ENCODE peak calls at places on chromosome 2, in four cellular contexts. G is astrocyte, A is PC-9, N is lower lobe of right lung. Q is an unnamed sample.

GRCh38 chr2:41781082-41781481 is 266.7 kb upstream of the PKDCC start:
- DNase-seq in N (no peak), A (no peak), G (no peak), Q (no peak)

GRCh38 chr2:207113403-207113802 is 52.3 kb downstream of the KLF7 start:
- DNase-seq in A (no peak), G (no peak), N (no peak), Q (no peak)

GRCh38 chr2:170250584-170250983 is 72.6 kb downstream of the MYO3B start:
- DNase-seq in A (no peak), G (no peak), N (no peak), Q (no peak)

GRCh38 chr2:101114815-101115214 is 36.4 kb downstream of the TBC1D8 start:
- DNase-seq in G (no peak), N (peak; percentile 65), A (no peak), Q (peak; percentile 52)

GRCh38 chr2:132678498-132678897 is 8.5 kb upstream of the LYPD1 start:
- DNase-seq in N (no peak), G (peak; percentile 78), A (no peak), Q (no peak)

GRCh38 chr2:215784371-215784783 is 229.0 kb downstream of the MREG start:
- DNase-seq in A (no peak), N (no peak), G (peak; percentile 68), Q (no peak)

GRCh38 chr2:237791977-237792727 is 6.4 kb upstream of the RBM44 start:
- DNase-seq in G (no peak), N (no peak), A (no peak), Q (no peak)

GRCh38 chr2:219016721-219017120 is 23.5 kb upstream of the CRYBA2 start:
- DNase-seq in G (no peak), A (no peak), N (peak; percentile 20), Q (no peak)

GRCh38 chr2:12883911-12884310 is 167.2 kb downstream of the TRIB2 start:
- DNase-seq in N (no peak), A (peak; percentile 5), G (peak; percentile 20), Q (no peak)

GRCh38 chr2:2640371-2640770 is 309.3 kb upstream of the MYT1L start:
- DNase-seq in N (no peak), A (no peak), G (no peak), Q (no peak)

GRCh38 chr2:38554973-38555595 is 47.6 kb downstream of the HNRNPLL start:
- DNase-seq in A (no peak), N (no peak), G (no peak), Q (no peak)

GRCh38 chr2:33242845-33243244 is 233.6 kb upstream of the RASGRP3 start:
- DNase-seq in G (peak; percentile 90), A (no peak), N (no peak), Q (no peak)

GRCh38 chr2:136381722-136382633 is 264.0 kb upstream of the CXCR4 start:
- DNase-seq in G (no peak), N (peak; percentile 54), A (no peak), Q (peak; percentile 90)

GRCh38 chr2:120434487-120434886 is 88.6 kb downstream of the INHBB start:
- DNase-seq in N (no peak), A (no peak), G (no peak), Q (no peak)

GRCh38 chr2:28155071-28155470 is 237.6 kb upstream of the FOSL2 start:
- DNase-seq in N (no peak), A (no peak), G (no peak), Q (no peak)

DNA sequence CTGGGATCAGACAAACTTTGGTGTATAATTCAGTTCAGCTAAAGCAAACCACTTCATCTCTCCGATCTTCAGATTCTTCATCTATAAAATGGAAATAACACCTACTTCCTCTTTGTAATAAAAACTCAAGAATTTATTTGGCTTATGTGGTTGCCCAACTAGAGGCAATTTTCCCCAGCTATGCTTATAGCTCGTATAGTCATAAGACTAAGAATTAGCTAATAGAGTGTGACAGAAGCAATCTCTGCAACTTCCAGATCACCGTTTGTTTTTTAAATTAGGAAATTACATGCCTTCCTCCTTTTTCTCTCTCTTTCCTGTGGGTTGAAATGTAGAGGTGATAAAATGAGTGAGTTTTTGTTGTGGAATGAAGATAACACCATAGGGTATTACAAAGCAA is 35.3 kb upstream of the KCNF1 start:
- DNase-seq in N (no peak), A (no peak), G (no peak), Q (no peak)
- H3K4me1 ChIP-seq in N (no peaks in the 10 kb centered on the region), A (no peaks in the 10 kb centered on the region), G (no peaks in the 10 kb centered on the region), Q (peaks cover 6% of the 10 kb centered on the region)

DNA sequence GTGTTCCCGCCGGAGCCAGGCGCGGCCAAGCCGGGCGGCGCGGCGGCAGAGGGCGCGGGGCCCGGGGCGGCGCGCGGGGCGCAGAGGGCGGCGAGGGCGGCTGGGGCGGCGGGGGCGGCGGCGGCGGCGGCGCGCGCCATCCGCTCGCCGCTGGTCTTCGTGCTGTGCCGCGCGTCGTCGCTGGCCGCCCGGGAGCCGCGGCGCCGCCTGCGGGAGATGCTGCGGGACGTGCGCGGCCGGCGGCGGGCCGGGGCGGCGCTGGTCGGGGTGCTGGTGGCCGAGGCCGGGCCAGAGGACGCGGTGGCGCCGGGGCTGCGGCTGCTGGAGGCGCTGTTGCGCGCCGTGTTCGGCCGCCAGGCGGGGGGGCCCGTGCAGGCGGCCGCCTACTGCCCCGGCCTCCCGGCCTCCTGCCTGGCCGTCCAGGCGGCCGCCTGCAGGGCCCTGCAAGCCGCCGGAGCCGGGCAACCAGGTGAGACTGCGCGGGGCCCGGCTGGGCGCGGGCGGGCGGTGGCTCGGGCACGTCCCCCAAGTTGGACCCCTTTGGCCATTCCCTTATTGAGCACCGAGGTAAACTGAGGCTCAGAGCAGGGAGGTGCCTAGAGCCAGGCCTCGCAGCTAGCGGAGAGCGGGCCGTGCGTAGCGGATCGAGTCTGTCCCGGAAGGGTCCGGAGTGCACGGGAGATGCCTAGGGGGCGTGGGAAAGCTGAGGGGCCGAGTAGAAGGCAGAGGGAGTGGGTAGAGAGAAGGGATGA is 584 bp downstream of the C2orf72 start:
- DNase-seq in A (no peak), G (no peak), N (no peak), Q (no peak)
- TF ChIP-seq CTCF in A (no peak), G (no peak), N (no peak), Q (peak; percentile 40)

GRCh38 chr2:152507941-152508340 is 173.0 kb downstream of the FMNL2 start:
- DNase-seq in N (no peak), G (no peak), A (no peak), Q (no peak)
- H3K27ac ChIP-seq in N (no peak overlapping the region), G (peak overlapping the region; percentile 76), A (no peak overlapping the region), Q (no peak overlapping the region)

GRCh38 chr2:217919204-217919603 is 83.6 kb downstream of the TNS1 start:
- DNase-seq in G (no peak), A (no peak), N (peak; percentile 47), Q (no peak)

GRCh38 chr2:217918220-217919024 is 84.4 kb downstream of the TNS1 start:
- DNase-seq in N (no peak), A (no peak), G (peak; percentile 42), Q (no peak)

GRCh38 chr2:217920879-217921603 is 81.8 kb downstream of the TNS1 start:
- DNase-seq in N (no peak), G (peak; percentile 63), A (no peak), Q (no peak)

GRCh38 chr2:217922101-217923006 is 80.4 kb downstream of the TNS1 start:
- DNase-seq in G (peak; percentile 54), N (no peak), A (no peak), Q (no peak)

DNA sequence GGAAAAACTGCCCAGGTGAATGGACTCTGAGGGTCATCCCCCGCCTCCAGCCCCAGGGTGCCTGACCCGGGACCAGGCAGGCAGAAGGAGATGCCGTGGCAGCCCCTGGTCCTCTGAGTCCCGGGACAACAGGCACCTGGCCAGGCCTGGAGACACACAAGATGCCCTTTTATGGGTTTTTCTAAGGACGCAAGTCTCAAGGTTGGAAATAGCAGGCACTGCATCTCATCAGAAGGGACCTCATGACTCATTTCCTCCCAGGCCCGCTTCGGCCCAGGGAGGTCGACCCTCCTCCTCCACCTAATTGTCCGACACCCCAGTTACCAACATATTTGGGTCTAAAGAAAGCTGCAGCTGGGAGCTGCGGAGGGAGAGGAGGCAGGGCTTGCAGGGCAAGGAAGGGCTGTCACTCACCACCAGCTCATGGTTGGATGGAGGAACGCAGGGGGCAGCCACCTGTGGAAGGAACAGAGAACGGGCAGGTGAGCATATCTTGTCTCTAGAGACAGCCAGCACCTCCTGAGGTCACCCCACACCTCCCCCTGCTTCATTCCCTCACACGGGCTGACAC is 82.9 kb downstream of the TNS1 start:
- DNase-seq in N (peak; percentile 50), G (peak; percentile 86), A (no peak), Q (no peak)
- H3K4me1 ChIP-seq in N (peaks cover 100% of the 10 kb centered on the region), G (peaks cover 61% of the 10 kb centered on the region), A (no peaks in the 10 kb centered on the region), Q (no peaks in the 10 kb centered on the region)

DNA sequence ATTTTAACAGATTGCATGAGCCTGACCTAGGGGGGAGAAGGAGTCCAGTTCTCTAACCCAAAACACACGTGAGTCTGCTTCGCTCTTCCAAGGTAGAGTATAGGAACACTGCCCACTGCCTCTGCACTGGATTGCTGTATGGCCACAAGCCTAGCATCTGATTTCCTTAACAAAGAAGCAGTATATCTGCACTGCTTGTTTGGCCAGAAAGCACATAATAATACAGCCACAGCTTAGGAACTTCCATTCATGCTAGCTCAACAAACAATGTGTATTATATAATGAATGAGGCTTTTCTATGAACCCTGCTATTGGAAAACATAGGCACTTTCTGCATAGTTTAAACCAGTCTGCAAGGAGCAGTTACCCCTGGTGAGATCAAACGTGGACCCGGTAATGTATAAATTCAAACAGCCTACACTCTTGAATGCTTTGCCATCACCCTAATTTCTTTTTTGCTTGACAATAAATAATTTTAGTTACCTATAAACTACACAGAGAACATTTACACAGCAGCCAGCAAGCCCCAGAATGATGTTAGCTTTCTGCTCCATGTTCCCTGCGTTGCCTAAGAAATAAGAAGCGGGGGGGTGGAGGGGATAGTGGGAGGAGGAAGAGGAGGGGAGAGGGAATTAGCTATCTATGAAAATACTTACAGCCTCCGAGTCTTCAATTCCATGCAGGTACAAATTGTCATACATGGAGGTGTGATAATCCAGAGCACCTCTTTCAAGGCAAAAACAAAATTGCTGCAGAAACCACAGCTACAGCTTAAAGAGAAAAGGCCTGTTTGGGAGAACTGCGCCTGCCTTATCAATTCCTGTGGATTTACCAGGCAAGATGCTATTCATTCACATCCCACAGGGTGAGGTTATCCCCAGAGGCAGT is 125.6 kb downstream of the CACNB4 start:
- DNase-seq in G (no peak), A (no peak), N (no peak), Q (no peak)
- TF ChIP-seq CTCF in G (no peak), A (no peak), N (no peak), Q (no peak)

GRCh38 chr2:181454990-181455520 is 2.1 kb upstream of the ITGA4 start:
- DNase-seq in G (no peak), A (no peak), N (no peak), Q (no peak)
- H3K27ac ChIP-seq in G (no peak overlapping the region), A (no peak overlapping the region), N (no peak overlapping the region), Q (peak overlapping the region; percentile 96)

DNA sequence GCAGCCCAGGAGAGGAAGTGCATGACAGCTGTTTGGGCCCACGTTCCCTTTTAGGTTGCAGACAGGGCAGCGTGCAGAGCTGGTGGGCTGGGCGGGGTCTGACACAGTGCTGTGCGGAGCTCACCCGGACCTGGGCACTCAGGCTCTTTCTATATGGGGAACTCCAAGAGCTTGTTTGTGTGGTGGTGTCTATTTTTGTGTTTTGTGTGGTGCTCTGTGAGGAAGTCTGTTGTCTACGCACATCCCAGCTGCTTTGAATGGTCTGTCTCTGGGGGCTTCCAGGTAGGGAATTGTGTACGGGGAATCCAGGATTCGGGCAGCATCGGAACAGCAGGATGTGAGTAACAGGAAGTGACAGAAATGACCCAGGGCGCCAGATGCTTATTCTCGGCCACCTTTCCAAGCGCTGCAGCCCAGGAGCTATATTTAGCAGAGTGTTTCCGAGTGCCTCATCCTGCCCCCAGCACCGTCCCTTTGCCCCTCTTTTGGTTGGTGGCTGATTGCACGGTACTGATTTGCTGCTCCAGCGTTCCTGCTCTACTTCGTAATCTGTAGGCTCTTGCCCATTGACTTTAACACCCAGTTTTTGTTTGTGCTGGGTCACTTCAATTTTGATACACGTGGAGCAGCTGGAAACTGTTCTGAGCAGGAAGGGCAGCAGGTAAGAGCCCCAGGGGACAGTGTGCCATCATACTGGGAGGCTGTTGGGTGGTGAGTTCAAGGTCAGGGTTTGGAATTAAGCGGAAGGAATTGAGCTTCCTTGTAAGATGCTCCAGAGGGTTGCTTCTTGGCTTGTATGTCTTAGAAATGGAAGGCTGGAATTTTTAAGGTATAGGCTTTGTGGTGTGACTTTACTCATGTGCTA is 64.7 kb downstream of the DGKD start:
- DNase-seq in G (peak; percentile 73), A (no peak), N (no peak), Q (no peak)
- H3K4me1 ChIP-seq in G (peaks cover 36% of the 10 kb centered on the region), A (peaks cover 57% of the 10 kb centered on the region), N (peaks cover 64% of the 10 kb centered on the region), Q (peaks cover 27% of the 10 kb centered on the region)

Q was measured in Peyer's patch.